ENCODE peak calls at places on chromosome 14, in nine cellular contexts. R, J, V, G, X, F, P, L and W are unnamed samples.

GRCh38 chr14:22981090-22982012 is 1.0 kb downstream of the AJUBA start:
- DNase-seq in F (peak), L (no peak), J (peak), G (no peak), V (no peak), P (peak), R (no peak), X (no peak), W (no peak)

GRCh38 chr14:54329082-54329695 is 67.6 kb upstream of the CDKN3 start:
- DNase-seq in J (peak), G (peak), L (no peak), V (peak), R (peak), X (peak), F (peak), P (no peak), W (no peak)

GRCh38 chr14:77761205-77761931 is 412 bp upstream of the SNW1 start:
- DNase-seq in F (peak), X (no peak), L (no peak), V (no peak), P (no peak), R (peak), G (peak), J (peak), W (no peak)

GRCh38 chr14:54784657-54785056 is 118.0 kb downstream of the GCH1 start:
- DNase-seq in R (no peak), L (no peak), J (no peak), V (no peak), X (no peak), P (no peak), F (no peak), G (no peak), W (no peak)

GRCh38 chr14:90500665-90501370 is 104.0 kb downstream of the CALM1 start:
- DNase-seq in P (peak), R (no peak), J (no peak), G (no peak), X (no peak), V (no peak), L (no peak), F (no peak), W (no peak)

GRCh38 chr14:63078606-63079005 is 33.3 kb upstream of the KCNH5 start:
- DNase-seq in P (no peak), F (no peak), V (no peak), X (no peak), G (no peak), J (no peak), R (no peak), L (no peak), W (no peak)

GRCh38 chr14:98138666-98139065 is 1133.3 kb downstream of the BCL11B start:
- DNase-seq in F (peak), R (peak), P (no peak), X (peak), V (no peak), J (no peak), L (no peak), G (no peak), W (no peak)

GRCh38 chr14:59771577-59771976 is 99.0 kb downstream of the RTN1 start:
- DNase-seq in L (no peak), X (no peak), P (no peak), R (peak), V (no peak), J (no peak), G (no peak), F (no peak), W (no peak)

GRCh38 chr14:24273422-24273998 is 2.1 kb upstream of the RABGGTA start:
- DNase-seq in X (peak), P (no peak), F (peak), J (no peak), G (no peak), V (no peak), R (no peak), L (no peak), W (no peak)

GRCh38 chr14:105385322-105385637 is 13.1 kb upstream of the TEX22 start:
- DNase-seq in L (no peak), J (no peak), F (no peak), P (peak), G (no peak), R (no peak), X (no peak), V (no peak), W (no peak)

GRCh38 chr14:68468437-68469207 is 324.2 kb downstream of the ZFP36L1 start:
- DNase-seq in F (no peak), L (no peak), P (no peak), J (no peak), G (no peak), R (peak), X (no peak), V (no peak), W (no peak)

GRCh38 chr14:31457665-31458659 is 656 bp upstream of the DTD2 start:
- DNase-seq in V (no peak), F (no peak), G (no peak), P (no peak), J (no peak), X (no peak), L (no peak), R (no peak), W (no peak)

GRCh38 chr14:38404616-38405015 is 148.7 kb upstream of the CLEC14A start:
- DNase-seq in P (no peak), X (no peak), G (no peak), F (no peak), J (no peak), R (peak), V (no peak), L (no peak), W (no peak)

GRCh38 chr14:99240512-99241313 is 31.3 kb downstream of the BCL11B start:
- DNase-seq in F (no peak), G (no peak), X (no peak), P (no peak), R (no peak), L (no peak), V (no peak), J (no peak), W (no peak)

GRCh38 chr14:86065407-86065806 is 535.5 kb downstream of the FLRT2 start:
- DNase-seq in F (no peak), J (no peak), L (no peak), G (no peak), V (no peak), X (no peak), P (no peak), R (no peak), W (no peak)

GRCh38 chr14:85688024-85688423 is 158.1 kb downstream of the FLRT2 start:
- DNase-seq in J (no peak), F (no peak), R (peak), P (no peak), V (no peak), L (no peak), X (no peak), G (no peak), W (no peak)

GRCh38 chr14:54728700-54729527 is 162.0 kb downstream of the SAMD4A start:
- DNase-seq in V (no peak), J (no peak), R (peak), X (no peak), P (no peak), F (no peak), L (no peak), G (no peak), W (no peak)

GRCh38 chr14:57749267-57749666 is 116.6 kb downstream of the SLC35F4 start:
- DNase-seq in V (no peak), R (peak), G (no peak), L (no peak), P (no peak), X (no peak), F (no peak), J (no peak), W (no peak)

GRCh38 chr14:33184587-33184986 is 245.9 kb downstream of the NPAS3 start:
- DNase-seq in R (peak), J (no peak), V (no peak), G (no peak), P (no peak), F (no peak), L (no peak), X (peak), W (no peak)

GRCh38 chr14:99094901-99095300 is 177.1 kb downstream of the BCL11B start:
- DNase-seq in X (no peak), V (no peak), P (peak), R (no peak), L (no peak), G (no peak), J (no peak), F (no peak), W (no peak)

GRCh38 chr14:35374273-35374681 is 30.3 kb downstream of the NFKBIA start:
- DNase-seq in L (no peak), X (no peak), V (peak), R (peak), P (no peak), F (peak), G (peak), J (peak), W (no peak)

GRCh38 chr14:91573894-91574837 is 64.1 kb upstream of the PPP4R3A start:
- DNase-seq in R (peak), X (peak), V (no peak), F (peak), J (no peak), L (peak), G (peak), P (peak), W (no peak)

GRCh38 chr14:22456986-22457594 is 131.9 kb downstream of the DAD1 start:
- DNase-seq in F (no peak), R (no peak), X (no peak), G (no peak), J (no peak), P (no peak), L (no peak), V (no peak), W (no peak)

GRCh38 chr14:32986791-32987545 is 48.3 kb downstream of the NPAS3 start:
- DNase-seq in F (no peak), G (no peak), X (no peak), R (peak), J (no peak), L (no peak), P (no peak), V (no peak), W (no peak)

GRCh38 chr14:91009501-91010152 is 50.8 kb downstream of the RPS6KA5 start:
- DNase-seq in R (no peak), P (no peak), G (no peak), V (no peak), J (no peak), X (no peak), F (no peak), L (no peak), W (no peak)

GRCh38 chr14:32432813-32433538 is 103.9 kb downstream of the AKAP6 start:
- DNase-seq in V (no peak), P (no peak), L (no peak), G (no peak), J (peak), F (no peak), R (no peak), X (no peak), W (no peak)

GRCh38 chr14:68862954-68863594 is 70.2 kb upstream of the ZFP36L1 start:
- DNase-seq in J (peak), X (peak), R (peak), G (peak), V (peak), P (no peak), L (peak), F (peak), W (no peak)

GRCh38 chr14:85565862-85566296 is 35.9 kb downstream of the FLRT2 start:
- DNase-seq in F (no peak), R (peak), G (no peak), L (no peak), J (no peak), P (no peak), V (no peak), X (no peak), W (no peak)

GRCh38 chr14:102579696-102580551 is 12.5 kb upstream of the RCOR1 start:
- DNase-seq in L (no peak), P (no peak), X (no peak), R (peak), J (no peak), F (no peak), V (no peak), G (peak), W (no peak)

GRCh38 chr14:38808734-38809455 is 294.1 kb downstream of the SEC23A start:
- DNase-seq in L (peak), X (no peak), P (no peak), R (no peak), G (no peak), V (no peak), J (no peak), F (no peak), W (no peak)

GRCh38 chr14:97251423-97252155 is 454.4 kb downstream of the VRK1 start:
- DNase-seq in X (peak), L (no peak), R (no peak), F (no peak), G (no peak), J (no peak), V (no peak), P (no peak), W (no peak)

GRCh38 chr14:24116111-24116809 is 1.5 kb upstream of the NRL start:
- DNase-seq in R (no peak), G (no peak), L (no peak), X (no peak), V (no peak), J (no peak), P (no peak), F (no peak), W (no peak)

GRCh38 chr14:20683896-20684661 is at the start of gene RNASE4:
- DNase-seq in V (peak), G (peak), L (peak), F (peak), R (peak), X (no peak), P (peak), J (peak), W (peak)
- TF ChIP-seq CTCF in V (no peak), G (no peak), L (no peak), F (no peak), R (no peak), X (no peak), P (no peak), J (no peak), W (no peak)

GRCh38 chr14:100904307-100905019 is 941 bp upstream of the RTL1 start:
- DNase-seq in R (no peak), X (no peak), V (no peak), G (no peak), J (peak), F (no peak), P (peak), L (no peak), W (no peak)
- TF ChIP-seq CTCF in R (peak), X (peak), V (no peak), G (no peak), J (no peak), F (peak), P (no peak), L (no peak), W (peak)

GRCh38 chr14:52950410-52950897 is 396 bp downstream of the FERMT2 start:
- DNase-seq in R (peak), P (peak), G (peak), V (no peak), F (peak), J (peak), X (peak), L (peak), W (peak)
- TF ChIP-seq CTCF in R (no peak), P (no peak), G (peak), V (no peak), F (no peak), J (no peak), X (no peak), L (no peak), W (peak)

GRCh38 chr14:61252354-61253063 is 28.6 kb downstream of the TMEM30B start:
- DNase-seq in P (no peak), F (peak), L (peak), G (peak), J (peak), R (peak), V (peak), X (peak), W (peak)
- TF ChIP-seq CTCF in P (peak), F (peak), L (peak), G (peak), J (peak), R (peak), V (peak), X (peak), W (peak)

GRCh38 chr14:50039734-50040400 is 76.5 kb downstream of the VCPKMT start:
- DNase-seq in R (peak), X (no peak), F (peak), P (no peak), J (no peak), V (no peak), L (no peak), G (no peak), W (no peak)

GRCh38 chr14:50037837-50038236 is 78.5 kb downstream of the VCPKMT start:
- DNase-seq in G (peak), X (no peak), R (no peak), F (no peak), V (no peak), P (no peak), L (no peak), J (no peak), W (no peak)

GRCh38 chr14:50039120-50039517 is 77.3 kb downstream of the VCPKMT start:
- DNase-seq in R (no peak), L (no peak), F (no peak), J (no peak), X (no peak), G (no peak), P (no peak), V (no peak), W (no peak)

GRCh38 chr14:50037240-50037639 is 79.1 kb downstream of the VCPKMT start:
- DNase-seq in F (no peak), J (no peak), G (no peak), X (no peak), P (no peak), R (no peak), V (no peak), L (no peak), W (no peak)

GRCh38 chr14:50038398-50039119 is 77.8 kb downstream of the VCPKMT start:
- DNase-seq in G (no peak), F (peak), R (peak), P (no peak), J (no peak), X (no peak), L (no peak), V (no peak), W (no peak)
- TF ChIP-seq CTCF in G (no peak), F (no peak), R (peak), P (no peak), J (no peak), X (no peak), L (no peak), V (no peak), W (no peak)

DNA sequence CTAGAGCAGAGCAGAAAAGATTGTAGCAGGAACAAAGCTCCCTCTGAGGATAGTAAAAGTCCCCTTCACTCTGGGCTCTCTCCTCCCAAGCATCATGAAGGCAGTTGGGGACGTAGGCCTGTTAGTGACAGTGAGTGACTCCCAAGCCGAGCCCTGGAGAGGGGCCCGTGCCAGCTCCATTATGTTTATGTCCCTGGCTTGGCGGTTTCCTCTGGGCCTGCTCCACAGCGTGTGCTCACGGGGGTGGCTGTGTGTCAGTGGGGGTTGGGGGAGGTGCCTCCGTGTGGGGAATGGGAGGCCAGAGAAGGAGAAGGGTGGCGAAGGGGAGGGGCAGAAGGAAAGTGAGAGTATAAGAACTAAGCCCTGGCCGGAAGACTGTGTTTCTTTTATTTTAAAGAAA is 170.0 kb upstream of the VASH1 start:
- DNase-seq in X (no peak), R (no peak), L (no peak), G (no peak), F (no peak), J (no peak), V (no peak), P (no peak), W (no peak)
- TF ChIP-seq CTCF in X (no peak), R (no peak), L (no peak), G (no peak), F (no peak), J (no peak), V (no peak), P (no peak), W (no peak)